ENCODE peak calls at places on chromosomes 4 and X, in six cellular contexts. G is HepG2, Z is K562, Q is GM12891, P is H1, V is GM12878. Y is an unnamed sample.

GRCh38 chrX:133094098-133094731 is 2.7 kb downstream of the USP26 start:
- DNase-seq in Z (no peak), G (no peak), Q (no peak), V (no peak), P (no peak), Y (no peak)

GRCh38 chrX:44503550-44503949 is 39.1 kb downstream of the FUNDC1 start:
- DNase-seq in V (no peak), Z (no peak), Q (no peak), P (no peak), G (no peak), Y (no peak)

GRCh38 chr4:139208404-139208945 is 31.5 kb upstream of the ELF2 start:
- DNase-seq in Z (no peak), Q (no peak), P (no peak), G (peak), V (no peak), Y (no peak)

GRCh38 chr4:7156273-7157139 is 35.8 kb upstream of the SORCS2 start:
- DNase-seq in Q (no peak), P (no peak), Z (peak), G (no peak), V (no peak), Y (no peak)

GRCh38 chr4:40427138-40427537 is 92.0 kb downstream of the CHRNA9 start:
- DNase-seq in V (no peak), Z (no peak), Q (no peak), G (no peak), P (no peak), Y (no peak)

GRCh38 chr4:22739933-22740332 is 47.2 kb downstream of the GBA3 start:
- DNase-seq in G (no peak), Q (no peak), V (no peak), P (no peak), Z (no peak), Y (no peak)

GRCh38 chr4:183626168-183626567 is 32.8 kb downstream of the RWDD4 start:
- DNase-seq in Z (no peak), G (no peak), Q (no peak), P (no peak), V (no peak), Y (no peak)

GRCh38 chrX:108299101-108299591 is 139.1 kb downstream of the COL4A6 start:
- DNase-seq in G (peak), Q (no peak), Z (no peak), P (no peak), V (peak), Y (no peak)

GRCh38 chr4:8200302-8200975 is 1.3 kb downstream of the SH3TC1 start:
- DNase-seq in G (no peak), Z (peak), Q (no peak), V (no peak), P (no peak), Y (no peak)

GRCh38 chrX:43655961-43656494 is at the start of gene MAOA:
- DNase-seq in V (no peak), P (no peak), Z (no peak), G (peak), Q (no peak), Y (no peak)

GRCh38 chr4:123453006-123453685 is 56.6 kb downstream of the SPRY1 start:
- DNase-seq in P (no peak), Q (no peak), Z (no peak), V (no peak), G (no peak), Y (no peak)

GRCh38 chr4:10015140-10015753 is 6.0 kb downstream of the SLC2A9 start:
- DNase-seq in G (no peak), P (peak), Z (no peak), Q (no peak), V (no peak), Y (no peak)

GRCh38 chr4:140158234-140159030 is 4.4 kb upstream of the MAML3 start:
- DNase-seq in Q (no peak), V (no peak), G (no peak), Z (no peak), P (no peak), Y (no peak)

GRCh38 chr4:139025841-139026240 is 10.3 kb downstream of the NOCT start:
- DNase-seq in Z (no peak), Q (no peak), G (no peak), V (no peak), P (no peak), Y (no peak)

GRCh38 chr4:25252230-25253071 is 18.6 kb downstream of the PI4K2B start:
- DNase-seq in Z (no peak), V (no peak), G (no peak), P (no peak), Q (no peak), Y (no peak)

GRCh38 chrX:9466115-9466495 is 1.2 kb downstream of the TBL1X start:
- DNase-seq in Q (peak), P (no peak), G (no peak), Z (no peak), V (no peak), Y (peak)

GRCh38 chrX:78102100-78102499 is 1.9 kb upstream of the PGK1 start:
- DNase-seq in V (no peak), P (no peak), G (no peak), Q (no peak), Z (no peak), Y (no peak)

GRCh38 chrX:150731795-150732194 is 38.6 kb downstream of the MTMR1 start:
- DNase-seq in Q (no peak), P (no peak), V (no peak), G (no peak), Z (no peak), Y (no peak)

GRCh38 chrX:128781506-128781905 is 729.3 kb upstream of the ACTRT1 start:
- DNase-seq in P (no peak), V (no peak), Q (no peak), Z (no peak), G (peak), Y (no peak)

GRCh38 chr4:80192937-80193336 is 4.4 kb upstream of the PRDM8 start:
- DNase-seq in Z (no peak), P (no peak), V (no peak), Q (no peak), G (no peak), Y (no peak)

GRCh38 chr4:41334182-41334581 is 77.5 kb downstream of the UCHL1 start:
- DNase-seq in G (no peak), Q (no peak), P (no peak), Z (no peak), V (no peak), Y (no peak)

GRCh38 chr4:56692576-56692975 is 11.5 kb upstream of the HOPX start:
- DNase-seq in Q (no peak), Z (no peak), V (no peak), G (no peak), P (no peak), Y (no peak)

GRCh38 chr4:16250665-16251365 is 24.5 kb upstream of the TAPT1 start:
- DNase-seq in V (no peak), Q (no peak), Z (no peak), P (no peak), G (peak), Y (no peak)

GRCh38 chr4:126969781-126970180 is 663.0 kb upstream of the INTU start:
- DNase-seq in Z (no peak), Q (no peak), P (no peak), G (no peak), V (no peak), Y (no peak)

GRCh38 chr4:122583906-122584305 is 37.0 kb downstream of the IL21 start:
- DNase-seq in Z (no peak), V (no peak), G (no peak), Q (no peak), P (no peak), Y (no peak)

GRCh38 chrX:22081475-22082092 is 49.5 kb downstream of the PHEX start:
- DNase-seq in V (no peak), Z (peak), Q (no peak), G (peak), P (peak), Y (no peak)

GRCh38 chr4:76738081-76738931 is 159.6 kb downstream of the SOWAHB start:
- DNase-seq in Z (no peak), Q (no peak), G (no peak), V (peak), P (no peak), Y (no peak)

GRCh38 chrX:140709421-140709846 is at the start of gene LINC00632:
- DNase-seq in Z (no peak), G (no peak), P (no peak), Q (no peak), V (no peak), Y (no peak)

GRCh38 chrX:311156-312129 is 7.2 kb downstream of the GTPBP6 start:
- DNase-seq in G (no peak), Z (no peak), P (no peak), V (no peak), Q (no peak), Y (no peak)
- TF ChIP-seq TAF1 in G (no peak), Z (no peak), P (no peak), V (no peak), Q (no peak), Y (no peak)

DNA sequence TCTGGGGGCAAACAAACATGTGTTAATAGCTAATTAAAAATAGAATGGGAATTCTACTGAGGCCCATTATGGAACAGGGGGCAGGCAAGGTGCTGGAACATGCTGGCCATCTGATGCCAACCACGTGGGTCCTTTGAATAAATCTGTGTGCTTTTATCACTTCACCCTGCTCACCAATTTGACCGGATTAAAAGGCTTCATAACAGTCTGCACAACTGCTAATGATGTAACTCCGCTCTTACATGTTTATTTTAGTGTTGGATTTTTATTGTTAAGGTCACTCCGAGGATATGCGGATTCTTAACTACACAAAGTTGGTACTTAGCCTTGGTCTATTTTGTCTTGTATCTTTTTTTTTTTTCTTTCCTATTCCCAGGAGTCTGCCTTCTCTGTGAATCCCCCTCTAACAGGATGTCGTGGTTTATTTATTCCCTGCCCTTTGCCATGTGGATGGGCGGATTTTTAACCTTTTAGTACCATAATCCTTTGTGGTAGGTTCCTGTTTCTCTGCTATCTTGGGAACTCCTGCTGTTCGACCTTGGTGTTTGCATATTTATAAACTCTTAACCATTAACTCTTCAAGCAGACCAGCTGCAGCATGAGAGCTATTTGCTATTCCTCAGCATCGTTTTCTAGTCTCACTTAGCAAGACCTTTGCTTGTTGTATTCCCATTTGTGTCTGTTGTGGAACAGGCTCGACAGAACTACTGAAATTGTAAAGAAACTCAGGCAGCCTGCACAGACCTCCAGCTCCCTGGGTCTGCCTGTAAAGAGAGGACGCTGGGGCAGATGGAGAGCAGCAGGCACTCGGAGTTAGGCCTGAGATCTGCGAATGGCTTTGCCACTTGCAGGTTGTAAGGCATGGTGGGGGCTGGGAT is 38.0 kb downstream of the TRIM2 start:
- DNase-seq in G (peak), Z (no peak), V (no peak), Q (no peak), P (no peak), Y (no peak)
- TF ChIP-seq POLR2AphosphoS5 in G (no peak), Z (no peak), V (no peak), Q (no peak), P (no peak), Y (no peak)

GRCh38 chr4:54660145-54660535 is 2.4 kb downstream of the KIT start:
- DNase-seq in Z (no peak), Q (no peak), P (no peak), V (no peak), G (no peak), Y (no peak)

GRCh38 chr4:54659213-54660144 is 1.7 kb downstream of the KIT start:
- DNase-seq in Q (no peak), G (no peak), V (no peak), Z (no peak), P (no peak), Y (no peak)

GRCh38 chr4:54657194-54657555 is 582 bp upstream of the KIT start:
- DNase-seq in P (no peak), V (no peak), Q (no peak), G (no peak), Z (no peak), Y (no peak)

GRCh38 chr4:54658321-54659093 is 750 bp downstream of the KIT start:
- DNase-seq in G (peak), Z (peak), V (no peak), Q (peak), P (no peak), Y (peak)

GRCh38 chr4:54657556-54658313 is at the start of gene KIT:
- DNase-seq in P (peak), V (no peak), Q (peak), G (no peak), Z (peak), Y (peak)
- TF ChIP-seq POLR2A in P (peak), V (no peak), Q (no peak), G (no peak), Z (no peak), Y (no peak)

GRCh38 chrX:40933132-40934078 is 151.8 kb upstream of the USP9X start:
- DNase-seq in G (no peak), V (peak), Q (no peak), P (no peak), Z (peak), Y (no peak)
- TF ChIP-seq TAF1 in G (no peak), V (no peak), Q (no peak), P (no peak), Z (no peak), Y (no peak)

Y was measured in GM12892.